ENCODE peak calls at places on chromosomes 5 and 9, in five cellular contexts. U, W, N, V and Y are unnamed samples.

GRCh38 chr9:136678034-136678433 is 9.2 kb downstream of the AGPAT2 start:
- DNase-seq in V (no peak), U (no peak), W (no peak), N (no peak), Y (no peak)

GRCh38 chr5:6721442-6721841 is 8.2 kb downstream of the TENT4A start:
- DNase-seq in V (no peak), N (peak; percentile 35), U (no peak), W (no peak), Y (no peak)

GRCh38 chr9:131954299-131954698 is 125.4 kb downstream of the MED27 start:
- DNase-seq in U (peak; percentile 71), W (no peak), V (no peak), N (no peak), Y (peak; percentile 69)

GRCh38 chr5:120479066-120479465 is 15.0 kb downstream of the PRR16 start:
- DNase-seq in V (no peak), U (no peak), W (no peak), N (no peak), Y (no peak)

GRCh38 chr9:96492993-96493531 is 43.1 kb downstream of the HABP4 start:
- DNase-seq in V (no peak), U (no peak), N (no peak), W (no peak), Y (no peak)

GRCh38 chr9:98890256-98890655 is 53.5 kb upstream of the COL15A1 start:
- DNase-seq in W (no peak), U (no peak), V (no peak), N (no peak), Y (no peak)

GRCh38 chr5:134051305-134051704 is 46.5 kb upstream of the VDAC1 start:
- DNase-seq in N (no peak), U (no peak), V (no peak), W (no peak), Y (no peak)

GRCh38 chr5:94395468-94395867 is 222.9 kb downstream of the KIAA0825 start:
- DNase-seq in W (no peak), V (no peak), U (no peak), N (no peak), Y (no peak)

GRCh38 chr9:1939926-1940368 is 75.2 kb upstream of the SMARCA2 start:
- DNase-seq in N (no peak), V (peak; percentile 22), U (peak; percentile 84), W (no peak), Y (peak; percentile 65)

GRCh38 chr9:12975496-12975895 is 200.7 kb downstream of the LURAP1L start:
- DNase-seq in W (no peak), N (no peak), V (no peak), U (no peak), Y (no peak)

GRCh38 chr5:55817030-55817429 is 34.1 kb upstream of the IL31RA start:
- DNase-seq in N (no peak), W (no peak), V (no peak), U (no peak), Y (no peak)

GRCh38 chr5:67617051-67617450 is 420.5 kb upstream of the CD180 start:
- DNase-seq in N (no peak), V (no peak), W (no peak), U (no peak), Y (no peak)

GRCh38 chr5:134877159-134877558 is 3.0 kb downstream of the TXNDC15 start:
- DNase-seq in W (no peak), U (no peak), V (no peak), N (no peak), Y (no peak)

GRCh38 chr5:37575541-37576489 is 196.7 kb downstream of the WDR70 start:
- DNase-seq in W (no peak), N (no peak), V (no peak), U (peak; percentile 9), Y (peak; percentile 49)

GRCh38 chr5:15992918-15993317 is 186.7 kb downstream of the MARCHF11 start:
- DNase-seq in W (no peak), V (no peak), U (no peak), N (no peak), Y (no peak)

GRCh38 chr9:127991017-127991756 is 10.4 kb upstream of the EEIG1 start:
- DNase-seq in N (no peak), U (no peak), W (no peak), V (peak; percentile 87), Y (peak; percentile 40)

GRCh38 chr5:143648696-143649095 is 163.3 kb upstream of the HMHB1 start:
- DNase-seq in N (no peak), W (no peak), V (no peak), U (peak; percentile 46), Y (no peak)

GRCh38 chr9:73050887-73051550 is 98.2 kb upstream of the ALDH1A1 start:
- DNase-seq in W (no peak), N (peak; percentile 10), V (no peak), U (peak; percentile 59), Y (peak; percentile 78)

GRCh38 chr5:138752341-138752950 is 779 bp upstream of the CTNNA1 start:
- DNase-seq in U (peak; percentile 72), N (no peak), W (no peak), V (peak; percentile 25), Y (peak; percentile 86)

GRCh38 chr9:84862786-84863185 is 193.3 kb downstream of the NTRK2 start:
- DNase-seq in N (no peak), V (no peak), W (no peak), U (peak; percentile 89), Y (peak; percentile 89)

GRCh38 chr9:113187935-113188595 is 33.0 kb downstream of the FKBP15 start:
- DNase-seq in U (no peak), W (peak; percentile 76), N (no peak), V (peak; percentile 28), Y (no peak)

GRCh38 chr5:139164020-139164419 is 34.1 kb downstream of the SIL1 start:
- DNase-seq in U (no peak), N (no peak), W (no peak), V (no peak), Y (no peak)

GRCh38 chr9:119365291-119366027 is 3.8 kb downstream of the BRINP1 start:
- DNase-seq in W (no peak), N (no peak), V (no peak), U (peak; percentile 95), Y (peak; percentile 93)

GRCh38 chr5:102277059-102277621 is 18.9 kb downstream of the SLCO4C1 start:
- DNase-seq in U (no peak), W (no peak), V (no peak), N (no peak), Y (no peak)

GRCh38 chr5:60630836-60631235 is 69.1 kb downstream of the DEPDC1B start:
- DNase-seq in N (no peak), U (no peak), V (no peak), W (no peak), Y (no peak)

GRCh38 chr5:60634054-60634453 is 65.9 kb downstream of the DEPDC1B start:
- DNase-seq in N (no peak), V (no peak), U (no peak), W (no peak), Y (no peak)

GRCh38 chr5:60632153-60632552 is 67.8 kb downstream of the DEPDC1B start:
- DNase-seq in N (no peak), U (no peak), V (no peak), W (no peak), Y (no peak)

GRCh38 chr5:60636001-60636400 is 64.0 kb downstream of the DEPDC1B start:
- DNase-seq in U (no peak), V (no peak), W (no peak), N (no peak), Y (no peak)

DNA sequence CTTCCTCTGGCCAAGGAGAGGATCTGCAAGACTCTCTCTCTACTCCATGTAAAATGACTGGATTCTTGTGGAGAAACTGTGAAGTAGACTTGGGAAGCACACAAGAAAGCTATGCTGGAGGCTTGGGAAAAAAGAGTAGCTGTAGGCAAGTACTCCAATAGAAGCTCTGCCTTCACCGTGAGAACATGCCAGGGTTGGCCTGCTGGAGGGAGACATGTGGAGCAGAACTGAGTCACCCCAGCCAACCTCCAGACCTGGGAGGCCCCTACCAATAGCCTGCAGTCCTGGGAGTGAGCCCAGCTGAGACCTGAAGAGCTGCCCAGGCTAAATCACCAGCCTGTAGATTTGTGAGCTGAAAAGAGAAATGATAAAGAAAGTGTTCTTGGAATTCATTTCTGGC is 66.6 kb downstream of the DEPDC1B start:
- DNase-seq in V (no peak), W (no peak), N (no peak), U (no peak), Y (no peak)
- H3K27ac ChIP-seq in V (no peak overlapping the region), W (no peak overlapping the region), N (no peak overlapping the region), U (no peak overlapping the region), Y (no peak overlapping the region)

GRCh38 chr5:172830876-172831662 is 3.0 kb upstream of the ERGIC1 start:
- DNase-seq in N (no peak), U (no peak), V (no peak), W (no peak), Y (no peak)
- H3K4me1 ChIP-seq in N (peaks cover 16% of the 10 kb centered on the region), U (peaks cover 25% of the 10 kb centered on the region), V (peaks cover 19% of the 10 kb centered on the region), W (peaks cover 44% of the 10 kb centered on the region), Y (peaks cover 33% of the 10 kb centered on the region)

GRCh38 chr5:111741270-111741669 is 15.7 kb downstream of the NREP start:
- DNase-seq in V (no peak), W (no peak), U (no peak), N (no peak), Y (no peak)

GRCh38 chr5:111742595-111742994 is 14.4 kb downstream of the NREP start:
- DNase-seq in V (no peak), W (no peak), U (no peak), N (no peak), Y (no peak)

GRCh38 chr5:111743521-111743920 is 13.5 kb downstream of the NREP start:
- DNase-seq in N (no peak), V (no peak), U (no peak), W (no peak), Y (no peak)

GRCh38 chr5:111743993-111744392 is 13.0 kb downstream of the NREP start:
- DNase-seq in N (no peak), W (no peak), V (no peak), U (no peak), Y (no peak)

GRCh38 chr5:111742166-111742565 is 14.8 kb downstream of the NREP start:
- DNase-seq in U (no peak), V (no peak), W (no peak), N (no peak), Y (no peak)
- H3K27ac ChIP-seq in U (peak overlapping the region; percentile 48), V (peak overlapping the region; percentile 73), W (peak overlapping the region; percentile 7), N (peak overlapping the region; percentile 50), Y (peak overlapping the region; percentile 77)

GRCh38 chr9:34996181-34996904 is 6.8 kb downstream of the DNAJB5 start:
- DNase-seq in V (no peak), U (no peak), W (no peak), N (no peak), Y (no peak)
- H3K4me1 ChIP-seq in V (peaks cover 44% of the 10 kb centered on the region), U (peaks cover 39% of the 10 kb centered on the region), W (peaks cover 31% of the 10 kb centered on the region), N (peaks cover 47% of the 10 kb centered on the region), Y (peaks cover 42% of the 10 kb centered on the region)

GRCh38 chr5:32055891-32056866 is 117.9 kb downstream of the GOLPH3 start:
- DNase-seq in N (no peak), U (no peak), W (no peak), V (no peak), Y (no peak)

GRCh38 chr5:32058101-32058500 is 116.0 kb downstream of the GOLPH3 start:
- DNase-seq in N (no peak), U (no peak), V (no peak), W (no peak), Y (no peak)

GRCh38 chr5:32059779-32060178 is 114.3 kb downstream of the GOLPH3 start:
- DNase-seq in W (no peak), U (no peak), N (no peak), V (no peak), Y (no peak)

GRCh38 chr5:32057157-32058096 is 116.7 kb downstream of the GOLPH3 start:
- DNase-seq in W (no peak), N (no peak), U (peak; percentile 56), V (no peak), Y (no peak)

GRCh38 chr5:32061236-32061635 is 112.9 kb downstream of the GOLPH3 start:
- DNase-seq in V (no peak), W (no peak), N (no peak), U (no peak), Y (no peak)
- H3K27ac ChIP-seq in V (no peak overlapping the region), W (no peak overlapping the region), N (no peak overlapping the region), U (no peak overlapping the region), Y (no peak overlapping the region)